ENCODE peak calls at places on chromosomes 13 and 19, in five cellular contexts. X is EL; E is activated T-helper 1 cell treated with anti-CD3 and anti-CD28 coated beads, Interleukin-12 subunit alpha, Interleukin-12 subunit beta, Interleukin-2, Interleukin-4 antibody, amounts not matched to agents 30 ng/mL and 10 ng/mL and 1 ng/mL, durations not matched to agents 14 hours and 24 hours and 36 hours; N is T-helper 17 cell; W is NCI-H1436 treated with DMSO at 0.1 percent for 48 hours. C is an unnamed sample.

GRCh38 chr13:99191900-99192399 is 8.7 kb upstream of the UBAC2 start:
- DNase-seq in E (no peak), W (no peak), X (peak; percentile 18), N (no peak), C (peak; percentile 28)

GRCh38 chr19:7953060-7953459 is 9.6 kb upstream of the TIMM44 start:
- DNase-seq in E (no peak), N (no peak), X (peak; percentile 47), W (no peak), C (no peak)

GRCh38 chr13:34066344-34066743 is 248.4 kb downstream of the RFC3 start:
- DNase-seq in X (no peak), E (no peak), N (no peak), W (no peak), C (no peak)

GRCh38 chr19:6278740-6279619 is 795 bp downstream of the MLLT1 start:
- DNase-seq in X (no peak), N (no peak), E (no peak), W (no peak), C (no peak)

GRCh38 chr19:35206379-35206778 is 22.2 kb downstream of the FAM187B start:
- DNase-seq in N (peak; percentile 58), W (no peak), E (peak; percentile 56), X (no peak), C (peak; percentile 81)

GRCh38 chr13:78816592-78816991 is 157.6 kb upstream of the OBI1 start:
- DNase-seq in W (no peak), N (no peak), X (no peak), E (no peak), C (no peak)

GRCh38 chr19:17394891-17395415 is 957 bp upstream of the CCDC194 start:
- DNase-seq in W (no peak), E (peak; percentile 47), N (no peak), X (peak; percentile 75), C (peak; percentile 56)

GRCh38 chr19:19094513-19094912 is 30.7 kb downstream of the SLC25A42 start:
- DNase-seq in N (no peak), E (no peak), W (no peak), X (no peak), C (no peak)

GRCh38 chr13:66210677-66211076 is 1019.5 kb downstream of the PCDH9 start:
- DNase-seq in E (no peak), X (peak; percentile 83), W (no peak), N (no peak), C (no peak)

GRCh38 chr13:102128216-102128800 is 273.5 kb downstream of the FGF14 start:
- DNase-seq in N (no peak), E (no peak), X (peak; percentile 24), W (no peak), C (no peak)

GRCh38 chr13:48682452-48682851 is 28.7 kb downstream of the CYSLTR2 start:
- DNase-seq in N (no peak), W (no peak), X (no peak), E (no peak), C (no peak)

GRCh38 chr13:67230774-67231480 is 791 bp upstream of the PCDH9 start:
- DNase-seq in E (no peak), N (no peak), X (peak; percentile 65), W (no peak), C (peak; percentile 29)

GRCh38 chr13:76882431-76882830 is 3.8 kb downstream of the KCTD12 start:
- DNase-seq in E (no peak), W (no peak), X (no peak), N (no peak), C (peak; percentile 38)

GRCh38 chr19:10655457-10656312 is 1.5 kb downstream of the ILF3 start:
- DNase-seq in E (no peak), X (peak; percentile 60), W (no peak), N (no peak), C (peak; percentile 41)